ENCODE peak calls at places on chromosomes 6 and 20, in eight cellular contexts. V, D, Z, B, L, X, S and Y are unnamed samples.

GRCh38 chr6:40789143-40789764 is 202.1 kb upstream of the LRFN2 start:
- DNase-seq in V (no peak), D (no peak), Z (peak; percentile 18), B (peak; percentile 39), L (peak; percentile 12), X (no peak), S (no peak), Y (no peak)

GRCh38 chr20:25310921-25311728 is 63.2 kb downstream of the PYGB start:
- DNase-seq in V (no peak), D (peak; percentile 39), Z (no peak), B (no peak), L (no peak), X (peak; percentile 3), S (no peak), Y (no peak)

GRCh38 chr6:90865513-90865912 is 278.6 kb upstream of the MAP3K7 start:
- DNase-seq in V (no peak), D (no peak), Z (no peak), B (no peak), L (no peak), X (no peak), S (no peak), Y (no peak)

GRCh38 chr6:159887146-159887545 is 3.6 kb upstream of the MAS1 start:
- DNase-seq in V (no peak), D (no peak), Z (no peak), B (no peak), L (no peak), X (no peak), S (no peak), Y (no peak)

GRCh38 chr6:102114402-102114801 is 720.9 kb downstream of the GRIK2 start:
- DNase-seq in V (peak; percentile 48), D (no peak), Z (no peak), B (no peak), L (no peak), X (no peak), S (no peak), Y (no peak)

GRCh38 chr6:3229566-3230274 is 2.3 kb upstream of the TUBB2B start:
- DNase-seq in V (no peak), D (no peak), Z (no peak), B (no peak), L (no peak), X (no peak), S (no peak), Y (no peak)

GRCh38 chr6:154542747-154543146 is 32.3 kb upstream of the CNKSR3 start:
- DNase-seq in V (no peak), D (no peak), Z (no peak), B (no peak), L (no peak), X (no peak), S (no peak), Y (no peak)

GRCh38 chr6:93282521-93283031 is 136.8 kb downstream of the EPHA7 start:
- DNase-seq in V (no peak), D (peak; percentile 64), Z (no peak), B (no peak), L (no peak), X (peak; percentile 3), S (no peak), Y (peak; percentile 11)

GRCh38 chr20:50788045-50788867 is 6.6 kb upstream of the BCAS4 start:
- DNase-seq in V (peak; percentile 94), D (peak; percentile 39), Z (no peak), B (no peak), L (no peak), X (peak; percentile 39), S (peak; percentile 56), Y (peak; percentile 44)

GRCh38 chr6:63573899-63574553 is 1.7 kb downstream of the LOC128125822 start:
- DNase-seq in V (peak; percentile 85), D (no peak), Z (peak; percentile 49), B (peak; percentile 47), L (peak; percentile 41), X (peak; percentile 57), S (no peak), Y (peak; percentile 56)

GRCh38 chr6:122833229-122833556 is 44.1 kb downstream of the SMPDL3A start:
- DNase-seq in V (no peak), D (no peak), Z (no peak), B (no peak), L (no peak), X (no peak), S (no peak), Y (no peak)

GRCh38 chr6:72425003-72425681 is 196.7 kb upstream of the KCNQ5 start:
- DNase-seq in V (peak; percentile 26), D (no peak), Z (no peak), B (no peak), L (no peak), X (no peak), S (no peak), Y (no peak)

GRCh38 chr6:111113731-111114438 is 26.6 kb downstream of the SLC16A10 start:
- DNase-seq in V (no peak), D (no peak), Z (no peak), B (no peak), L (peak; percentile 37), X (peak; percentile 66), S (peak; percentile 24), Y (peak; percentile 76)

GRCh38 chr20:58393299-58393698 is 4.3 kb downstream of the VAPB start:
- DNase-seq in V (no peak), D (no peak), Z (no peak), B (no peak), L (no peak), X (no peak), S (no peak), Y (no peak)

GRCh38 chr6:1940381-1940780 is 305.0 kb downstream of the GMDS start:
- DNase-seq in V (no peak), D (no peak), Z (no peak), B (no peak), L (no peak), X (no peak), S (no peak), Y (no peak)

GRCh38 chr20:4592316-4593148 is 129.2 kb upstream of the PRND start:
- DNase-seq in V (peak; percentile 88), D (peak; percentile 77), Z (peak; percentile 38), B (peak; percentile 21), L (peak; percentile 39), X (peak; percentile 78), S (peak; percentile 14), Y (no peak)

GRCh38 chr20:38692436-38693411 is 31.6 kb upstream of the SLC32A1 start:
- DNase-seq in V (peak; percentile 75), D (peak; percentile 66), Z (peak; percentile 34), B (peak; percentile 24), L (peak; percentile 39), X (peak; percentile 62), S (no peak), Y (peak; percentile 63)

GRCh38 chr20:32333181-32333987 is 24.7 kb upstream of the ASXL1 start:
- DNase-seq in V (no peak), D (no peak), Z (no peak), B (no peak), L (no peak), X (peak; percentile 34), S (no peak), Y (no peak)

GRCh38 chr20:17990278-17990972 is 21.6 kb downstream of the MGME1 start:
- DNase-seq in V (no peak), D (no peak), Z (no peak), B (no peak), L (no peak), X (no peak), S (no peak), Y (no peak)
- H3K36me3 ChIP-seq in V (peaks cover 43% of the 10 kb centered on the region), D (peaks cover 2% of the 10 kb centered on the region), Z (no peaks in the 10 kb centered on the region), B (no peaks in the 10 kb centered on the region), L (peaks cover 11% of the 10 kb centered on the region), X (peaks cover 3% of the 10 kb centered on the region), S (no peaks in the 10 kb centered on the region), Y (no peaks in the 10 kb centered on the region)

GRCh38 chr6:16244869-16245451 is 6.6 kb downstream of the GMPR start:
- DNase-seq in V (no peak), D (no peak), Z (no peak), B (no peak), L (no peak), X (peak; percentile 46), S (no peak), Y (no peak)
- H3K4me1 ChIP-seq in V (no peaks in the 10 kb centered on the region), D (peaks cover 4% of the 10 kb centered on the region), Z (no peaks in the 10 kb centered on the region), B (no peaks in the 10 kb centered on the region), L (no peaks in the 10 kb centered on the region), X (peaks cover 32% of the 10 kb centered on the region), S (peaks cover 35% of the 10 kb centered on the region), Y (peaks cover 8% of the 10 kb centered on the region)

DNA sequence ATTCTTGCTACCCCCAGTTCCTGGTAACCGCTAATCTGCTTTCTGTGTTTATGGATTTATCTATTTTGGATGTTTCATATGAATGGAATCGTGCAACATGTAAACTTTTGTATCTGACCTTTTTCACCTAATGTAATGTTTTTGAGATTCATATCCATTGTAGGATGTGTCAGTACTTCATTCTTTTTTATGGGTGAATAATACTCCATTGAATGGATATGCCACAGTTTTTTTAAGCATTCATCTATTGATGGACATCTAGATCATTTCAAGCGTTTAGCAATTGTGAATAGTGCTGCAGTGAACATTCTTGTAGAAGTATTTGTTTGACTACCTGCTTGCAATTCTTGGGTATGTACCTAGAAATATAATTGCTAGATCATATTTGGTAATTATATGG is 13.0 kb downstream of the KDM1B start:
- DNase-seq in V (no peak), D (no peak), Z (no peak), B (no peak), L (no peak), X (no peak), S (no peak), Y (no peak)
- H3K36me3 ChIP-seq in V (peaks cover 12% of the 10 kb centered on the region), D (peaks cover 3% of the 10 kb centered on the region), Z (no peaks in the 10 kb centered on the region), B (no peaks in the 10 kb centered on the region), L (peaks cover 56% of the 10 kb centered on the region), X (peaks cover 10% of the 10 kb centered on the region), S (no peaks in the 10 kb centered on the region), Y (peaks cover 18% of the 10 kb centered on the region)

GRCh38 chr6:170291271-170292110 is 613 bp upstream of the DLL1 start:
- DNase-seq in V (peak; percentile 62), D (peak; percentile 94), Z (peak; percentile 43), B (no peak), L (peak; percentile 51), X (peak; percentile 61), S (no peak), Y (peak; percentile 74)

GRCh38 chr6:170293411-170293844 is 2.5 kb upstream of the DLL1 start:
- DNase-seq in V (no peak), D (no peak), Z (no peak), B (no peak), L (no peak), X (no peak), S (no peak), Y (no peak)

GRCh38 chr6:170292778-170293164 is 1.9 kb upstream of the DLL1 start:
- DNase-seq in V (peak; percentile 60), D (no peak), Z (no peak), B (no peak), L (no peak), X (no peak), S (no peak), Y (no peak)

GRCh38 chr6:170290306-170291128 is at the start of gene DLL1:
- DNase-seq in V (peak; percentile 68), D (peak; percentile 91), Z (no peak), B (peak; percentile 39), L (no peak), X (peak; percentile 60), S (no peak), Y (peak; percentile 69)

DNA sequence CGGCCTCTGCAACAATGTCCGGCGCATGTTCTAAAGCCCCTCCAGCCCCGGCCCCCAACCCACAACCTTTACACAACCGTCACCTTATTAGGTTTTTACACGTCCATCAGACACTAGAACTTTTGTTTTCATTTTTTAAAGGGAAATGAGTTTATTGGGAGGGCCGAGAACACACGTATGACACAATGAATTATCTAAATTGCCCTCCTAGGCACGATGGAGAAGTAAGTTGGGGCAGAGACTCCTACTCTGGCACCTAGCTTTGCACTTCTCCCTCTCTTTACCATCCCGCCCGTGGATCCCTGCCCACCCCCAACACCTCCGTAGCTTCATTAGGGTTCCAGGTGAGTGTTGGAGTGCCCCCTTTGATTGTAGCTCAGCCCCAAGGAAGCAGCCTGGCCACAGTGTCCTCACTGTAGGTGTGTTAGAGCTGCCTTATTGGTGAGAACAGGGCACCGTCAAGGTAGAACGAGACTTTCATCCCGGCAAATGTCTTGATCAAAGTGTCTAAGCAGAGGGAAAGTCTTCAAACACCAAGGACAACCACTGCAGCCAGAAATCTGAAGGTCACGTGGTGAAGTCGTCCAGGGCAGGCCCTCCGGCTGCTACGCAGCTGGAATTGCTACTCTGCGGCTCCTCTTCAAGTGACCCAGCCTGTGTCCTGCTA is 1.4 kb upstream of the DLL1 start:
- DNase-seq in V (no peak), D (no peak), Z (no peak), B (no peak), L (no peak), X (peak; percentile 54), S (no peak), Y (peak; percentile 50)
- H3K4me1 ChIP-seq in V (peaks cover 28% of the 10 kb centered on the region), D (peaks cover 35% of the 10 kb centered on the region), Z (peaks cover 69% of the 10 kb centered on the region), B (peaks cover 46% of the 10 kb centered on the region), L (peaks cover 66% of the 10 kb centered on the region), X (peaks cover 70% of the 10 kb centered on the region), S (peaks cover 29% of the 10 kb centered on the region), Y (peaks cover 33% of the 10 kb centered on the region)